ENCODE peak calls at places on chromosomes 13 and 19, in eight cellular contexts. C is HFF-Myc, V is fibroblast of pulmonary artery, F is left colon, Z is SW 1271, H is iPS DF 6.9, K is activated T-cell treated with anti-CD3 and anti-CD28 coated beads for 48 hours, W is GM12864. E is an unnamed sample.

GRCh38 chr13:111049791-111050538 is 65.1 kb upstream of the ARHGEF7 start:
- DNase-seq in V (peak), H (no peak), Z (no peak), W (no peak), K (no peak), F (no peak), C (no peak), E (no peak)

GRCh38 chr19:3603121-3603841 is 3.4 kb downstream of the TBXA2R start:
- DNase-seq in Z (no peak), F (no peak), K (no peak), W (no peak), C (no peak), H (no peak), V (no peak), E (no peak)

GRCh38 chr13:32471187-32471922 is 43.4 kb upstream of the N4BP2L1 start:
- DNase-seq in C (no peak), H (no peak), Z (no peak), W (no peak), F (no peak), K (no peak), V (peak), E (no peak)

GRCh38 chr13:110312669-110313031 is 5.6 kb downstream of the COL4A2 start:
- DNase-seq in K (no peak), H (no peak), Z (no peak), F (no peak), C (no peak), W (no peak), V (peak), E (no peak)

GRCh38 chr19:4272894-4273293 is 6.2 kb upstream of the SHD start:
- DNase-seq in Z (no peak), H (no peak), C (no peak), K (no peak), F (no peak), W (no peak), V (no peak), E (no peak)

GRCh38 chr19:38321646-38322323 is 2.1 kb downstream of the KCNK6 start:
- DNase-seq in Z (no peak), V (peak), H (no peak), C (no peak), W (no peak), K (no peak), F (peak), E (no peak)

GRCh38 chr13:79405501-79405830 is 589 bp downstream of the RBM26 start:
- DNase-seq in F (no peak), W (no peak), Z (no peak), C (no peak), K (peak), V (peak), H (no peak), E (no peak)

GRCh38 chr19:53812335-53812734 is 11.8 kb downstream of the NLRP12 start:
- DNase-seq in K (no peak), V (no peak), H (no peak), C (no peak), Z (peak), F (no peak), W (no peak), E (no peak)

GRCh38 chr13:50629497-50629896 is 214.0 kb downstream of the DLEU7 start:
- DNase-seq in H (no peak), Z (no peak), F (no peak), C (no peak), K (no peak), W (no peak), V (no peak), E (no peak)

GRCh38 chr13:64688893-64689677 is 2541.1 kb downstream of the PCDH9 start:
- DNase-seq in Z (peak), C (no peak), K (no peak), W (no peak), H (no peak), V (peak), F (no peak), E (no peak)

GRCh38 chr19:49106648-49107135 is 7.5 kb upstream of the LIN7B start:
- DNase-seq in F (no peak), V (peak), K (peak), W (no peak), Z (peak), H (no peak), C (no peak), E (no peak)

GRCh38 chr13:53873558-53873957 is 844.9 kb downstream of the OLFM4 start:
- DNase-seq in V (no peak), C (no peak), H (peak), W (no peak), F (no peak), K (no peak), Z (no peak), E (no peak)

GRCh38 chr13:33612641-33613638 is 205.0 kb upstream of the RFC3 start:
- DNase-seq in W (no peak), F (no peak), Z (no peak), K (no peak), C (no peak), V (no peak), H (no peak), E (no peak)

GRCh38 chr19:36032251-36033104 is at the start of gene CLIP3:
- DNase-seq in W (no peak), V (peak), F (peak), Z (no peak), C (no peak), H (no peak), K (peak), E (no peak)

GRCh38 chr19:21483589-21484170 is 21.7 kb upstream of the ZNF429 start:
- DNase-seq in C (peak), V (peak), W (no peak), K (peak), Z (no peak), H (peak), F (no peak), E (no peak)

GRCh38 chr19:21130097-21130775 is 11.6 kb upstream of the ZNF431 start:
- DNase-seq in H (no peak), C (no peak), V (no peak), Z (no peak), K (no peak), W (no peak), F (no peak), E (no peak)

GRCh38 chr13:20594276-20594675 is 27.3 kb downstream of the IFT88 start:
- DNase-seq in Z (no peak), H (no peak), V (no peak), C (no peak), F (no peak), W (no peak), K (no peak), E (no peak)

GRCh38 chr13:110938662-110939421 is 24.0 kb upstream of the ANKRD10 start:
- DNase-seq in W (no peak), C (no peak), Z (no peak), K (no peak), H (no peak), F (no peak), V (no peak), E (no peak)

GRCh38 chr13:63636231-63636993 is 2220.8 kb upstream of the PCDH20 start:
- DNase-seq in V (peak), W (no peak), Z (peak), F (no peak), C (no peak), K (no peak), H (no peak), E (no peak)

GRCh38 chr13:94031609-94032008 is 447.9 kb downstream of the DCT start:
- DNase-seq in H (no peak), K (no peak), C (no peak), W (no peak), Z (no peak), F (no peak), V (peak), E (no peak)